ENCODE peak calls at places on chromosomes 3 and 15, in six cellular contexts. N is Caco-2, Y is tibial artery, M is tibial nerve, F is cardiac fibroblast, V is GM06990. B is an unnamed sample.

GRCh38 chr3:60081381-60082095 is 1031.7 kb upstream of the CFAP20DC start:
- DNase-seq in N (no peak), Y (no peak), M (no peak), F (no peak), V (peak), B (no peak)

GRCh38 chr15:60315878-60316277 is 81.9 kb downstream of the ANXA2 start:
- DNase-seq in N (no peak), Y (no peak), M (no peak), F (no peak), V (no peak), B (no peak)

GRCh38 chr3:114144909-114145688 is 33.8 kb downstream of the DRD3 start:
- DNase-seq in N (no peak), Y (peak), M (no peak), F (peak), V (no peak), B (peak)

GRCh38 chr3:45343947-45344346 is 44.4 kb upstream of the LARS2 start:
- DNase-seq in N (peak), Y (no peak), M (no peak), F (peak), V (no peak), B (peak)

GRCh38 chr3:28081533-28081947 is 159.9 kb upstream of the CMC1 start:
- DNase-seq in N (no peak), Y (no peak), M (no peak), F (no peak), V (peak), B (no peak)

GRCh38 chr3:25594007-25594502 is 70.7 kb downstream of the TOP2B start:
- DNase-seq in N (peak), Y (no peak), M (peak), F (peak), V (no peak), B (peak)

GRCh38 chr15:71066983-71067382 is 48.3 kb upstream of the THSD4 start:
- DNase-seq in N (no peak), Y (peak), M (no peak), F (peak), V (no peak), B (peak)

GRCh38 chr15:39301589-39301999 is 279.3 kb upstream of the THBS1 start:
- DNase-seq in N (no peak), Y (no peak), M (no peak), F (peak), V (no peak), B (peak)

GRCh38 chr3:46998121-46998851 is 18.8 kb downstream of the NBEAL2 start:
- DNase-seq in N (peak), Y (peak), M (peak), F (peak), V (peak), B (peak)

GRCh38 chr3:139937674-139938279 is 2.8 kb downstream of the CLSTN2 start:
- DNase-seq in N (peak), Y (peak), M (peak), F (peak), V (no peak), B (peak)

GRCh38 chr15:48101376-48101961 is 19.3 kb upstream of the SLC24A5 start:
- DNase-seq in N (no peak), Y (no peak), M (no peak), F (no peak), V (no peak), B (no peak)

GRCh38 chr3:64431717-64432116 is 206.5 kb upstream of the PRICKLE2 start:
- DNase-seq in N (no peak), Y (no peak), M (no peak), F (peak), V (no peak), B (peak)

GRCh38 chr15:49847937-49848823 is 227.3 kb downstream of the DTWD1 start:
- DNase-seq in N (no peak), Y (no peak), M (no peak), F (peak), V (no peak), B (peak)

GRCh38 chr3:155572085-155572484 is 172.8 kb downstream of the PLCH1 start:
- DNase-seq in N (no peak), Y (no peak), M (peak), F (peak), V (no peak), B (peak)

GRCh38 chr3:10310578-10310977 is 10.3 kb downstream of the SEC13 start:
- DNase-seq in N (no peak), Y (no peak), M (no peak), F (peak), V (no peak), B (peak)

GRCh38 chr15:101295607-101296225 is 668 bp upstream of the SNRPA1 start:
- DNase-seq in N (no peak), Y (no peak), M (no peak), F (peak), V (no peak), B (peak)

GRCh38 chr3:110743202-110743601 is 328.4 kb upstream of the NECTIN3 start:
- DNase-seq in N (peak), Y (no peak), M (no peak), F (no peak), V (no peak), B (no peak)

GRCh38 chr3:52277972-52278509 is 408 bp downstream of the WDR82 start:
- DNase-seq in N (peak), Y (peak), M (no peak), F (no peak), V (peak), B (peak)

GRCh38 chr3:134449277-134449676 is 36.5 kb downstream of the ANAPC13 start:
- DNase-seq in N (no peak), Y (peak), M (peak), F (peak), V (no peak), B (peak)

GRCh38 chr3:141844108-141844507 is 32.3 kb upstream of the ATP1B3 start:
- DNase-seq in N (no peak), Y (no peak), M (no peak), F (no peak), V (no peak), B (no peak)

GRCh38 chr3:14405886-14406238 is 3.5 kb downstream of the SLC6A6 start:
- DNase-seq in N (no peak), Y (no peak), M (no peak), F (no peak), V (no peak), B (no peak)

GRCh38 chr3:14406336-14406735 is 3.9 kb downstream of the SLC6A6 start:
- DNase-seq in N (no peak), Y (no peak), M (no peak), F (no peak), V (no peak), B (no peak)

GRCh38 chr3:14403636-14404395 is 1.4 kb downstream of the SLC6A6 start:
- DNase-seq in N (peak), Y (peak), M (no peak), F (no peak), V (no peak), B (no peak)

GRCh38 chr3:14405120-14405885 is 2.9 kb downstream of the SLC6A6 start:
- DNase-seq in N (no peak), Y (no peak), M (no peak), F (no peak), V (no peak), B (no peak)

GRCh38 chr3:14404396-14405119 is 2.2 kb downstream of the SLC6A6 start:
- DNase-seq in N (no peak), Y (no peak), M (no peak), F (no peak), V (no peak), B (no peak)
- H3K4me3 ChIP-seq in N (peak), Y (peak), M (peak), F (no peak), V (peak), B (peak)

DNA sequence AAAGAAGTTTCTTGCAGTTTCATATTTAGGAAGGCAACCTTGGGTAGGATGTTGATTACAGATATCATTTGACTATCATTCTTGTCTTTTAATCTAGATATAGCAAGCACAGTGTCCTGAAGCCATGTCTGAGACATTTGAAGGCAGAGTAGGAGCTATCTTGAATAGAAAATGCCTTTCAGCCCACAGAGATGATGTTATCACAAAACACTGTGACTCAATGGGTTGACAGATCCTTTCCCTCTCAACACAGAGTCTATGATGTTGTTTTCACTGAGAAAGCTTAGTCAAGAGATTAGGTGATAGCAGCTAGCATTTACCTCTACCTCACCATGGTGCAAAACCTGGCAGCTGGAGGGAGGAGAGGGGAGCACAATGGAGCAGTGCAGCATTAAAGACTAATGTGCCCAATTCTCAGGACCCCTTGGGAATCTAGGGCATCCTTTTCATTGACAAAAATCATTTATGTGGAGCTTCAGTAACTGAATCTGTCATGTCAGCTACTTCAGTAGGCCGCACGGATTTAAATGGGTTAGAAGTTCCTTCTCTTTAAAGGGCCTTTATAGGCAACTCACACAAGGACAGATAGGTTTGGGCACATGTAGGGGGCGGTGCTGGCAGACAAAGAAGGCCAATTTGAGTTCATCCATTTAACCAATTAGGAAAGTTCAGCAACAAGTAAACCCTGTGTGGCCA is 121.8 kb downstream of the AGBL1 start:
- DNase-seq in N (no peak), Y (no peak), M (no peak), F (no peak), V (no peak), B (no peak)
- TF ChIP-seq CTCF in N (no peak), Y (no peak), M (no peak), F (no peak), V (no peak), B (no peak)

GRCh38 chr3:39181408-39182335 is 10.7 kb downstream of the XIRP1 start:
- DNase-seq in N (no peak), Y (no peak), M (no peak), F (no peak), V (no peak), B (no peak)
- H3K4me3 ChIP-seq in N (no peak), Y (peak), M (no peak), F (no peak), V (no peak), B (no peak)

DNA sequence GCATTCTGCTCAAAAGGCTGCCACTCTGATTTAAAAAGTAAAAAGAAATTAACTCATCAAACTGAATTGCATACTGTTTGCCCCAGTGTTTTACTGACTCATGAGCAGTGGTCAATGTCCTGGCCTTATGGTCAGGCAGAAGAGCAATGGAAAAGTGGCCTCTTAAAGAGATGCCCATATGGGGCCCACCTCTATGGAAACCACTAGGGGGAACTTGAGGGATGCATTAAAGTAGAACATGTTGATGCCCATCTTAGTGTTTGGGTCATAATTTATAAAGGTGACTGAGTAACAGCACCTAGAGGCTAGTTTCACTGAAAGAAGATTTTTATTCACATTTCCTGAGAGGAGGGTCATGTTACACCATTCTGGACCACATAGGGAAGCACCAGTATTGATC is 66.5 kb upstream of the RNU6-1 start:
- DNase-seq in N (no peak), Y (no peak), M (no peak), F (peak), V (no peak), B (no peak)
- TF ChIP-seq CTCF in N (no peak), Y (no peak), M (no peak), F (peak), V (peak), B (peak)

GRCh38 chr3:170585008-170585936 is 603 bp downstream of the SLC7A14 start:
- DNase-seq in N (no peak), Y (no peak), M (no peak), F (no peak), V (no peak), B (no peak)

GRCh38 chr3:170584585-170585007 is 1.3 kb downstream of the SLC7A14 start:
- DNase-seq in N (peak), Y (peak), M (peak), F (peak), V (peak), B (peak)

GRCh38 chr3:170579646-170580045 is 6.2 kb downstream of the SLC7A14 start:
- DNase-seq in N (no peak), Y (no peak), M (no peak), F (no peak), V (no peak), B (no peak)
- H3K4me3 ChIP-seq in N (no peak), Y (no peak), M (no peak), F (no peak), V (no peak), B (no peak)